ENCODE peak calls at places on chromosomes 2 and 18, in seven cellular contexts. One of them, this sample, is unnamed. For H3K4me1, the result is how much of the 10 kb centered on the place peaks cover.

GRCh38 chr2:112345030-112346027 is 69.9 kb downstream of the ZC3H6 start:
- DNase-seq in uterus: no peak
- DNase-seq in mucosa of descending colon: no peak
- DNase-seq in aorta: no peak
- DNase-seq in MM.1S: no peak
- DNase-seq in kidney: no peak
- DNase-seq in tibial artery: no peak
- DNase-seq in this sample: no peak

GRCh38 chr2:46275995-46276394 is 21.2 kb upstream of the EPAS1 start:
- DNase-seq in uterus: peak
- DNase-seq in mucosa of descending colon: peak
- DNase-seq in aorta: peak
- DNase-seq in MM.1S: no peak
- DNase-seq in kidney: peak
- DNase-seq in tibial artery: peak
- DNase-seq in this sample: no peak

GRCh38 chr2:173630425-173631122 is 275.9 kb downstream of the CDCA7 start:
- DNase-seq in uterus: no peak
- DNase-seq in mucosa of descending colon: no peak
- DNase-seq in aorta: no peak
- DNase-seq in MM.1S: no peak
- DNase-seq in kidney: no peak
- DNase-seq in tibial artery: no peak
- DNase-seq in this sample: no peak

GRCh38 chr2:181916726-181917377 is 25.3 kb downstream of the ITPRID2 start:
- DNase-seq in uterus: no peak
- DNase-seq in mucosa of descending colon: no peak
- DNase-seq in aorta: no peak
- DNase-seq in MM.1S: no peak
- DNase-seq in kidney: no peak
- DNase-seq in tibial artery: no peak
- DNase-seq in this sample: no peak

GRCh38 chr2:226447896-226448295 is 351.7 kb downstream of the IRS1 start:
- DNase-seq in uterus: no peak
- DNase-seq in mucosa of descending colon: no peak
- DNase-seq in aorta: no peak
- DNase-seq in MM.1S: no peak
- DNase-seq in kidney: no peak
- DNase-seq in tibial artery: no peak
- DNase-seq in this sample: peak

GRCh38 chr2:58906151-58906645 is 665.1 kb upstream of the FANCL start:
- DNase-seq in uterus: no peak
- DNase-seq in mucosa of descending colon: no peak
- DNase-seq in aorta: no peak
- DNase-seq in MM.1S: no peak
- DNase-seq in kidney: no peak
- DNase-seq in tibial artery: no peak
- DNase-seq in this sample: no peak

GRCh38 chr2:238042849-238043584 is 17.8 kb upstream of the SCLY start:
- DNase-seq in uterus: no peak
- DNase-seq in mucosa of descending colon: no peak
- DNase-seq in aorta: no peak
- DNase-seq in MM.1S: no peak
- DNase-seq in kidney: no peak
- DNase-seq in tibial artery: no peak
- DNase-seq in this sample: no peak

GRCh38 chr2:55899881-55900280 is 23.7 kb downstream of the EFEMP1 start:
- DNase-seq in uterus: no peak
- DNase-seq in mucosa of descending colon: no peak
- DNase-seq in aorta: no peak
- DNase-seq in MM.1S: no peak
- DNase-seq in kidney: no peak
- DNase-seq in tibial artery: no peak
- DNase-seq in this sample: no peak

DNA sequence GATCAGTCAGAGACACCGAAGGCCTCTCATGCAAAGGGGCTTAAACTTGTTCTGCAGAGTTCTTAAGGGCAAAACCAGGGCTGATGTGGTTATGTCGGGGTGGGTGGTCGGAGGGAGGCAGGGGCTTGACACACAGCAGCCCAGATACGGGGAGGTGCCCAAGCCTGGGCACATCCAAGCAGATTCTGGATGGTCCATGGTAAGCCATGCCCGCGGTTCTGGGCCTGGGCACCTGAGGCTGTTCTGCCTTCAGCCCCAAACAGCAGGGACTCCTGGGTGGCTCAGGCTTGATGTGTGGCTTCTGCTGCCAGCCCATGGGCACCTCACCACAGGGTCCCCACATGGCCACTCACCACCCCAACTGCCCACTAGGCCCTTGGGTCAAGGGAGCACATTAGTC is 27.3 kb downstream of the STEAP3 start:
- DNase-seq in uterus: peak
- DNase-seq in mucosa of descending colon: no peak
- DNase-seq in aorta: no peak
- DNase-seq in MM.1S: no peak
- DNase-seq in kidney: no peak
- DNase-seq in tibial artery: no peak
- DNase-seq in this sample: no peak
- H3K4me1 ChIP-seq in uterus: under half
- H3K4me1 ChIP-seq in mucosa of descending colon: under half
- H3K4me1 ChIP-seq in aorta: under half
- H3K4me1 ChIP-seq in MM.1S: under half
- H3K4me1 ChIP-seq in kidney: under half
- H3K4me1 ChIP-seq in tibial artery: under half
- H3K4me1 ChIP-seq in this sample: half or more

DNA sequence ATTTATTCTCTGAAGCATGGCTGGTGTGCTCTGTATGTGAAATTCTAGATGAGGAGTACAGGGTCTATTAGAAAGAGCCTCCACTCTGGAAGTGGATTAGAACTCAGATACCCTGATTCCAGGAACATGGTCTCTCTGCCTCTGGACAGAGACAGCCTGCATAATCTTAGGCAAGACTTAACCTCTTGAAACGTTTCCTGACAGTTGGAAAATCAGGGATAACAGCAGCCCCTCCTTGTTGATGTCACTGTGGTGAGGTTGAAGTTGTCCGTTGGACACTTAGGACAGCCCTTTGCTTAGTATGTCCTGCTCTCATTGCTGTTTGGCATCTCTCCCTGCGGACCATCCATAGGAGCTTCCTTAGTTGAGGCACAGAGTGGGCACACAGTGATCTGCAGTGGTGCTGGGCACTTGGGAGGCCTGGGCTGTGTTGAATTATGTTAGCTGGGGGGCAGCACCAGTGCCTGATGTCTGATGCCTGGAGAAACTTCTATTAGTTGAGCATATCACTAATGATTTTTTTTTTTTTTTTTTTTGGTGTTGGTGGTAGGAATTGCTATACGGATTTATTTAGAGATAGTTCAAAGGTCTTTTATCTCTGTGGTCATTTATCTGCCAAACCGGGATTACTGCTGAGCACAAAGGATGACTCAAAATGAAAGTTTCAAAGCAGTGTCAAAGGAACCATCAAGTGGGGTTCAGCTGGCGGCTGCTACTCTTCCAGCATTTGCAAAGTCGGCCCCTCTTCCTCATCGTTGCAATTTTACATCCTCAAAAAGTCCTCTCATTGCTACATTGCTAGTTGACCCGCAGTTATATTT is 28.8 kb downstream of the SETBP1 start:
- DNase-seq in uterus: no peak
- DNase-seq in mucosa of descending colon: no peak
- DNase-seq in aorta: no peak
- DNase-seq in MM.1S: peak
- DNase-seq in kidney: peak
- DNase-seq in tibial artery: no peak
- DNase-seq in this sample: no peak
- H3K4me1 ChIP-seq in uterus: under half
- H3K4me1 ChIP-seq in mucosa of descending colon: under half
- H3K4me1 ChIP-seq in aorta: under half
- H3K4me1 ChIP-seq in MM.1S: half or more
- H3K4me1 ChIP-seq in kidney: under half
- H3K4me1 ChIP-seq in tibial artery: under half
- H3K4me1 ChIP-seq in this sample: half or more

DNA sequence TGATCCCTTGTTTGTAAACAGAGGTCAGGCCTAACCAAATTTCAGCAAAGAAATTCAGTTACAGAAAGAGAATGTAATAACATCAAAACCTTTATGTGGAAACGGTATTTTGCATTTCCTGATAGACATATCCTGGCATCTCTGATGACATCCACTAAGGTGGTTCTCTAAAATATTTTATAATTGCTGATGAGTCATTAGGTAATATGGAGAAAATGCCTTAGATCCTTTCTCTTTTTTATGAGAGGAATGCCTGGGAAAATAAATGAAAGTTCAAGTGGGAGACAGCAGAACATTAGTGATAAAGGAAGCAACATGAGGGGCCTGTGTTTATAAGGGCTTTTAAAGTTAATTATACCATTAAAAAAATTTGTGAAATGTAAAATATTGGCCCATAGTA is 72.6 kb downstream of the PLCL1 start:
- DNase-seq in uterus: no peak
- DNase-seq in mucosa of descending colon: no peak
- DNase-seq in aorta: no peak
- DNase-seq in MM.1S: no peak
- DNase-seq in kidney: no peak
- DNase-seq in tibial artery: no peak
- DNase-seq in this sample: no peak
- H3K4me1 ChIP-seq in uterus: under half
- H3K4me1 ChIP-seq in mucosa of descending colon: under half
- H3K4me1 ChIP-seq in aorta: under half
- H3K4me1 ChIP-seq in MM.1S: under half
- H3K4me1 ChIP-seq in kidney: under half
- H3K4me1 ChIP-seq in tibial artery: under half
- H3K4me1 ChIP-seq in this sample: under half

GRCh38 chr2:27741673-27742072 is 29.8 kb upstream of the MRPL33 start:
- DNase-seq in uterus: no peak
- DNase-seq in mucosa of descending colon: no peak
- DNase-seq in aorta: no peak
- DNase-seq in MM.1S: no peak
- DNase-seq in kidney: no peak
- DNase-seq in tibial artery: no peak
- DNase-seq in this sample: no peak
- H3K4me1 ChIP-seq in uterus: under half
- H3K4me1 ChIP-seq in mucosa of descending colon: under half
- H3K4me1 ChIP-seq in aorta: under half
- H3K4me1 ChIP-seq in MM.1S: under half
- H3K4me1 ChIP-seq in kidney: under half
- H3K4me1 ChIP-seq in tibial artery: under half
- H3K4me1 ChIP-seq in this sample: under half

GRCh38 chr2:150129921-150130320 is 357.5 kb downstream of the RND3 start:
- DNase-seq in uterus: no peak
- DNase-seq in mucosa of descending colon: no peak
- DNase-seq in aorta: no peak
- DNase-seq in MM.1S: peak
- DNase-seq in kidney: no peak
- DNase-seq in tibial artery: no peak
- DNase-seq in this sample: no peak
- H3K4me1 ChIP-seq in uterus: under half
- H3K4me1 ChIP-seq in mucosa of descending colon: under half
- H3K4me1 ChIP-seq in aorta: under half
- H3K4me1 ChIP-seq in MM.1S: under half
- H3K4me1 ChIP-seq in kidney: under half
- H3K4me1 ChIP-seq in tibial artery: under half
- H3K4me1 ChIP-seq in this sample: under half

GRCh38 chr2:138492160-138492559 is 9.4 kb upstream of the SPOPL start:
- DNase-seq in uterus: no peak
- DNase-seq in mucosa of descending colon: no peak
- DNase-seq in aorta: no peak
- DNase-seq in MM.1S: no peak
- DNase-seq in kidney: no peak
- DNase-seq in tibial artery: no peak
- DNase-seq in this sample: no peak
- H3K4me1 ChIP-seq in uterus: under half
- H3K4me1 ChIP-seq in mucosa of descending colon: under half
- H3K4me1 ChIP-seq in aorta: under half
- H3K4me1 ChIP-seq in MM.1S: under half
- H3K4me1 ChIP-seq in kidney: under half
- H3K4me1 ChIP-seq in tibial artery: under half
- H3K4me1 ChIP-seq in this sample: under half

GRCh38 chr18:21100678-21101077 is 10.9 kb downstream of the ROCK1 start:
- DNase-seq in uterus: no peak
- DNase-seq in mucosa of descending colon: no peak
- DNase-seq in aorta: no peak
- DNase-seq in MM.1S: no peak
- DNase-seq in kidney: no peak
- DNase-seq in tibial artery: no peak
- DNase-seq in this sample: no peak
- H3K4me1 ChIP-seq in uterus: under half
- H3K4me1 ChIP-seq in mucosa of descending colon: under half
- H3K4me1 ChIP-seq in aorta: under half
- H3K4me1 ChIP-seq in MM.1S: under half
- H3K4me1 ChIP-seq in kidney: under half
- H3K4me1 ChIP-seq in tibial artery: under half
- H3K4me1 ChIP-seq in this sample: under half

GRCh38 chr2:42843131-42843530 is 50.7 kb upstream of the HAAO start:
- DNase-seq in uterus: peak
- DNase-seq in mucosa of descending colon: no peak
- DNase-seq in aorta: no peak
- DNase-seq in MM.1S: no peak
- DNase-seq in kidney: no peak
- DNase-seq in tibial artery: no peak
- DNase-seq in this sample: no peak
- H3K4me1 ChIP-seq in uterus: under half
- H3K4me1 ChIP-seq in mucosa of descending colon: under half
- H3K4me1 ChIP-seq in aorta: under half
- H3K4me1 ChIP-seq in MM.1S: under half
- H3K4me1 ChIP-seq in kidney: under half
- H3K4me1 ChIP-seq in tibial artery: half or more
- H3K4me1 ChIP-seq in this sample: under half

This sample was measured in SJSA1.